ENCODE peak calls at places on chromosomes 12 and 14, in five cellular contexts. X is cardiac muscle cell, F is upper lobe of right lung, N is fibroblast of lung, D is Peyer's patch. Y is an unnamed sample. For H3K36me3, the result is how much of the 10 kb centered on the place peaks cover.

GRCh38 chr14:80940146-80940545 is 1.4 kb downstream of the CEP128 start:
- DNase-seq in N (no peak), D (no peak), F (no peak), X (no peak), Y (no peak)

GRCh38 chr14:57865450-57866198 is at the start of gene SLC35F4:
- DNase-seq in D (no peak), N (no peak), F (peak), X (peak), Y (no peak)

GRCh38 chr14:66099931-66100330 is 386.2 kb upstream of the CCDC196 start:
- DNase-seq in F (no peak), N (no peak), D (no peak), X (no peak), Y (no peak)

GRCh38 chr12:27644446-27644845 is 51.8 kb upstream of the REP15 start:
- DNase-seq in F (no peak), N (peak), X (peak), D (no peak), Y (no peak)

GRCh38 chr12:3355378-3355900 is 135.6 kb upstream of the PRMT8 start:
- DNase-seq in N (no peak), X (no peak), F (no peak), D (no peak), Y (no peak)

GRCh38 chr14:96940009-96940408 is 142.8 kb downstream of the VRK1 start:
- DNase-seq in N (no peak), F (no peak), D (no peak), X (no peak), Y (no peak)

GRCh38 chr12:56431850-56432249 is 17.4 kb downstream of the TIMELESS start:
- DNase-seq in D (no peak), N (no peak), X (peak), F (no peak), Y (no peak)

GRCh38 chr14:65255583-65256443 is 153.5 kb upstream of the MAX start:
- DNase-seq in D (no peak), F (peak), X (no peak), N (no peak), Y (no peak)

GRCh38 chr12:105018001-105018400 is 31.9 kb downstream of the NOPCHAP1 start:
- DNase-seq in N (no peak), F (no peak), D (no peak), X (no peak), Y (no peak)

GRCh38 chr12:112170376-112170775 is 45.0 kb downstream of the TRAFD1 start:
- DNase-seq in X (peak), N (no peak), F (no peak), D (no peak), Y (no peak)

GRCh38 chr12:110022980-110023633 is 23.9 kb downstream of the ANKRD13A start:
- DNase-seq in F (no peak), D (no peak), N (peak), X (peak), Y (peak)

GRCh38 chr14:68247867-68248266 is 428.3 kb downstream of the RAD51B start:
- DNase-seq in N (peak), X (peak), F (no peak), D (no peak), Y (no peak)

GRCh38 chr14:76846331-76847047 is 20.3 kb downstream of the LRRC74A start:
- DNase-seq in N (no peak), X (no peak), F (no peak), D (no peak), Y (no peak)

GRCh38 chr14:60346706-60347105 is 97.7 kb downstream of the PPM1A start:
- DNase-seq in D (no peak), X (no peak), F (no peak), N (peak), Y (no peak)

GRCh38 chr12:67697443-67697842 is 48.9 kb downstream of the DYRK2 start:
- DNase-seq in F (no peak), X (no peak), D (no peak), N (no peak), Y (no peak)

GRCh38 chr12:99959549-99960170 is 25.1 kb downstream of the ANKS1B start:
- DNase-seq in X (peak), F (no peak), D (no peak), N (peak), Y (no peak)

GRCh38 chr14:99462211-99462610 is 18.4 kb downstream of the SETD3 start:
- DNase-seq in N (no peak), D (no peak), X (no peak), F (no peak), Y (no peak)

GRCh38 chr14:95547626-95548327 is 12.9 kb downstream of the GLRX5 start:
- DNase-seq in N (peak), D (no peak), X (peak), F (peak), Y (no peak)

GRCh38 chr12:10716277-10716676 is 6.8 kb downstream of the YBX3 start:
- DNase-seq in D (no peak), F (no peak), N (no peak), X (no peak), Y (no peak)

GRCh38 chr14:31206536-31207286 is 882 bp downstream of the HECTD1 start:
- DNase-seq in D (peak), F (no peak), X (peak), N (peak), Y (no peak)

GRCh38 chr14:71550367-71550766 is 381.9 kb upstream of the RGS6 start:
- DNase-seq in D (no peak), N (no peak), F (no peak), X (no peak), Y (no peak)

GRCh38 chr14:53391156-53391555 is 238.0 kb upstream of the DDHD1 start:
- DNase-seq in D (no peak), F (no peak), X (peak), N (peak), Y (no peak)

GRCh38 chr12:112961074-112961473 is 17.2 kb upstream of the OAS2 start:
- DNase-seq in N (no peak), X (no peak), D (no peak), F (no peak), Y (no peak)

GRCh38 chr12:19704966-19705365 is 265.7 kb downstream of the AEBP2 start:
- DNase-seq in X (no peak), F (no peak), D (no peak), N (no peak), Y (no peak)

GRCh38 chr12:1918081-1918874 is at the start of gene CACNA2D4:
- DNase-seq in N (no peak), D (peak), X (no peak), F (no peak), Y (no peak)

GRCh38 chr12:75892779-75893408 is 138.7 kb downstream of the PHLDA1 start:
- DNase-seq in N (peak), F (no peak), X (peak), D (no peak), Y (no peak)

GRCh38 chr12:71144682-71145081 is 13.1 kb downstream of the TSPAN8 start:
- DNase-seq in D (no peak), F (no peak), N (no peak), X (no peak), Y (no peak)

GRCh38 chr12:109567296-109567695 is 6.0 kb downstream of the MMAB start:
- DNase-seq in D (no peak), N (no peak), X (no peak), F (no peak), Y (no peak)

GRCh38 chr12:130710001-130710732 is 5.9 kb downstream of the RIMBP2 start:
- DNase-seq in N (no peak), D (no peak), F (no peak), X (no peak), Y (no peak)

GRCh38 chr12:96210376-96211055 is 16.3 kb downstream of the ELK3 start:
- DNase-seq in D (peak), F (no peak), N (no peak), X (no peak), Y (no peak)

GRCh38 chr12:2461645-2462044 is 333.1 kb upstream of the FKBP4 start:
- DNase-seq in X (no peak), N (no peak), D (no peak), F (no peak), Y (no peak)

GRCh38 chr12:105418821-105419291 is 88.4 kb downstream of the C12orf75 start:
- DNase-seq in D (no peak), N (no peak), F (no peak), X (no peak), Y (peak)

GRCh38 chr12:753401-754237 is 1.2 kb downstream of the WNK1 start:
- DNase-seq in N (peak), F (peak), D (peak), X (peak), Y (no peak)

GRCh38 chr12:3752741-3753486 is at the start of gene CRACR2A:
- DNase-seq in X (peak), D (peak), F (peak), N (peak), Y (no peak)

GRCh38 chr12:12892670-12893290 is 1.4 kb downstream of the GPRC5A start:
- DNase-seq in N (no peak), F (peak), X (no peak), D (no peak), Y (no peak)

GRCh38 chr14:90651405-90651804 is 164.8 kb downstream of the TTC7B start:
- DNase-seq in X (no peak), F (no peak), N (no peak), D (no peak), Y (no peak)

GRCh38 chr14:55446127-55446736 is 5.8 kb upstream of the TBPL2 start:
- DNase-seq in D (peak), F (no peak), X (peak), N (peak), Y (no peak)
- H3K4me3 ChIP-seq in D (no peak), F (no peak), X (no peak), N (no peak), Y (no peak)

DNA sequence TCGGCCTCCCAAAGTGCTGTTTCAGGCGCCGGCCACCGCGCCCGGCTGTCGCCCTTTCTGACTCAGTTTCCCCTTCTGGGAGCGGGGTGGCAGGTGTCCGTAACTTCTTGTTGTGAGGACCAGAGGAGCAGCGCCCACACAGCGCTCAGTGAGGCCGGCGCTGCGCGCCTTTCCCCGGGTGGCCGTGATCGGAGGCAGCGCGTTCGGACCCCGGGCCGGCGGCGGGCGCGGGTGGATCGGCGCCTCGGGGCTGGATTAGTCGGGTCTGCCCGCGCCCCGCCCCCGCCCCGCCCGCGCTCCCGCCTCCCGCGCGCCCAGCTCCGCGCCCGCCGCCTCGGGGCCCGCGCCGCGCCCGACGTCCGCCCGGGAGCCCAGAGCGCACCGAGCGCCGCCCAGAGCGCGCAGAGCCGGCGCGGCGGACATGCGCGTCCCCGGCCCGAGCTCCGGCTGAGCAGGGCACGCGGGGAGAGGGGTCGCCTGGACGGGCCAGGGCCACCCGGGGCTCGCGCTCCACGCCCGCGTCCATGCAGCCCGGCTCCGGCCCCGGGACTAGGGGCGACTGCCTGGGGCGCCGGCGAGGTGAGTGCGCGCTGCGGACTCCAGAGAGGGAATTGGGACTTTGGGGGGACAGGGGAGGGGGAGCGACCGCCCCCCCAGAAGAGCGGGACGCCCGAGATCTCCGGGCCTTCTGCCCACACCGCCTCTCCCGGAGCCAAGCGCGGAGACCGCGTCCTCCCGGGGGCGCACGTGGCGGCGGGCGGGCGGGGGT is 50.5 kb downstream of the LRCOL1 start:
- DNase-seq in F (no peak), X (peak), N (peak), D (peak), Y (no peak)
- TF ChIP-seq CTCF in F (no peak), X (no peak), N (no peak), D (no peak), Y (no peak)

DNA sequence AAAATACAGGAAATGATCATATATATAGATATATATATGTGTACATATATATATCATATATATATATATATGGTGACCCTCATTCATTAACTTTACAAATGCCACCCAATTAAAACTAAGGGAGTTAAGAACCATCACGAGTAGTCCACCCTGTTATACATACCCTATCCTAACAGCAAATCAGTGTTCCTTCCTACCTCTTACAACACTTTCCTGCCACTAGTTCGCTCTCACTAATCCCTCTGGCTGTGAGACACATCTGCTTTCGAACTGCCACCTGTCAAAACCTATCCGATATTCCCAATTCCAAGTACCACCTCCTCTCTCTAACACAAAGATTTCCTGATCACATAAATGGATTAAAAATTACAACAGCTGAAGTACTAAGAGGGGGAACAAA is 100.5 kb downstream of the EEA1 start:
- DNase-seq in D (no peak), N (no peak), F (no peak), X (no peak), Y (no peak)
- H3K36me3 ChIP-seq in D (under half), N (under half), F (under half), X (under half), Y (under half)

GRCh38 chr14:105315941-105316562 is 1.5 kb downstream of the PACS2 start:
- DNase-seq in F (no peak), D (no peak), X (no peak), N (no peak), Y (no peak)

GRCh38 chr14:105315211-105315721 is 718 bp downstream of the PACS2 start:
- DNase-seq in D (peak), N (no peak), F (peak), X (peak), Y (no peak)

GRCh38 chr14:105316968-105317498 is 2.5 kb downstream of the PACS2 start:
- DNase-seq in X (no peak), N (no peak), D (no peak), F (no peak), Y (no peak)

GRCh38 chr14:105317546-105317945 is 3.0 kb downstream of the PACS2 start:
- DNase-seq in N (peak), X (peak), D (no peak), F (no peak), Y (no peak)

DNA sequence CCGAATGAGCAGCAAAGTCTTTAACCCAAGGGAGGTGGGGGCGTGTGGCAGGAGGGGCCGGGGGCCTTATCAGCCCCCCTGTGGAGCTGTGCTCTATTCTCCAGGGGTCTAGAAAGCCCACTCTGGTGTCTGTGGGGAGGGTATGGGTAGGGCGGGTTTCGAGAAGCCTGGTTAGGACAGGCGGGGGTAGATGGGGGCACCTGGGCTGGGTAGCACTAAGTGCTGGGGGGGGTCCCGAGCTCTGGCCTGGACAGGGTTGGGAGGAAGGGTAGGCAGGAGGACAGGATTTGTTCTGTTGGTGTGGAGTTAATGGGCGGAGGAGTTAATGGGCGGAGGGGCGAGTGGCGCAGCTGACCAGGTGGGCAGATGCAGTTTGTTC is 2.0 kb downstream of the PACS2 start:
- DNase-seq in F (no peak), D (no peak), N (no peak), X (no peak), Y (no peak)
- H3K4me3 ChIP-seq in F (no peak), D (no peak), N (no peak), X (no peak), Y (no peak)

GRCh38 chr12:72570601-72571000 is 298.4 kb downstream of the TRHDE start:
- DNase-seq in F (no peak), N (no peak), D (peak), X (no peak), Y (no peak)
- TF ChIP-seq CTCF in F (peak), N (no peak), D (no peak), X (no peak), Y (no peak)

GRCh38 chr12:123998344-123998941 is 25.4 kb downstream of the ZNF664 start:
- DNase-seq in F (no peak), D (no peak), N (peak), X (peak), Y (no peak)

GRCh38 chr12:124002021-124002640 is 29.1 kb downstream of the ZNF664 start:
- DNase-seq in D (no peak), F (no peak), N (no peak), X (peak), Y (no peak)

GRCh38 chr12:123998960-123999359 is 25.9 kb downstream of the ZNF664 start:
- DNase-seq in N (no peak), D (no peak), F (no peak), X (peak), Y (no peak)

GRCh38 chr12:124001343-124001742 is 28.3 kb downstream of the ZNF664 start:
- DNase-seq in X (no peak), F (no peak), N (no peak), D (no peak), Y (no peak)

GRCh38 chr12:124000111-124000510 is 27.1 kb downstream of the ZNF664 start:
- DNase-seq in F (no peak), X (no peak), N (no peak), D (no peak), Y (no peak)
- H3K36me3 ChIP-seq in F (under half), X (under half), N (under half), D (under half), Y (under half)

GRCh38 chr12:40693503-40693863 is 1.2 kb downstream of the CNTN1 start:
- DNase-seq in D (no peak), F (no peak), X (no peak), N (no peak), Y (no peak)
- H3K4me3 ChIP-seq in D (no peak), F (peak), X (peak), N (no peak), Y (no peak)

DNA sequence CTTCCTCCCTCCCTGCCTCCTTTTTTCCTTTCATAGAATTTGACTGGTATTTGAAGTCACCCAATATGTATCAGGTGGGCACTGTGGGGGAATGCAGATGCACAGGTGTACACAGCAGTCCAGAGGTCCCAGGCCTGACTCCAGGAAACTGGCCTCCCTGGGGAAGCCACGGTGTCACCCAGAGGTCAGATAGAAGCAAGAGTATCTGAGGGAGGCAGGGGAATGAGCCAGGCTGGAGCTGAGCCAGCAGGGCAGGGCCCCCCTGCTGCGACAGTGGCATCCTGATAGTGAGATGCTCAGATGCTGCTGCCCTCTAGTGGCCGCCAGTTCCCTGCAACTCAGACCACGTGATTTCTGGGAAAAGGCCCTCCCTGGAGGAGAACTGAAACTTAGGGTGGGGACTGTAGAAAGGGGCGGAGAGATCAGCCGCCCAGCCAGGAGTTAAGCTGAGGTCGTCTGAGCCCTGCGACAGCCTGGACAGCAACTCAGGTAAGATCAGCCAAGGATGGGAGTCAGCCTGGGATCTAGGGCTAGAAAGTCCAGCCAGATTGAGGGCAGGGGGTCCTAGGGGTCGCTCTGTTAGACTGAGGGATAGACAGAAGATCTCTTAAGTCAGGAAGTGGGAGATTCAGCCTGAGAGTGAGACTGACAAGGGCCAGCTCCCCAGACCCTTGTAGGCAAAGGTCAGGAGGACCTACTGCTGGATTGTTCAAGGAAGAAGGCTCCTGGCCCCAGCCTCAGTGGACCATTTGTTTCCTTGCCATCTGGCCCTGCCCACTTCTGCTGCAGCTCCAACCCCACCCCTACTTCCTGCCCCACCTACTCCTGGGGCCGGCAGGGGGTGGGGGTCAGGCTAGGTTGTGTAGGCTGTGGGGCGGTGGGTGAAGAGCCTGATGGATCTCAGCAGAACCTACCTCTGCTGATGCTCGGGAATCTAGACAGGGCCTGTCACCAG is at the start of gene IRF9:
- DNase-seq in D (peak), N (peak), X (peak), F (peak), Y (peak)
- TF ChIP-seq CTCF in D (peak), N (peak), X (peak), F (peak), Y (peak)

DNA sequence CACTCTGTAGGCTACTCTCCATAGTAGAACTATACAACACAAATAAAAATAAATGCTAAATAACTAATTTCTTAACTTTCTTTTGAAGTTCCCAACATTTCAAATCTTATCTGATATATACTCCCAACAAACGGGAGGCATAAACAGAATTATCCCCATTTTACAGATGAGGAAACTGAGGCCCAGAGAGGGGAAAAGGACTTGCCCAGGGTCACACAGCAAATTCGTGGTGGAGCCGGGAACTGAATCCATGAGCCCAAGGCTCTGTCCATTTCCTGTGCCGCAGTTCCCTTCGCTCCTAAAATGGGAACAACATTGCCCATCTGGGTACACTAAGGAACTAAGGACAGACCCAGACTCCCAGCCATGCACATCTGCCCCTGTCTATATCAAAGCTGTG is 12.2 kb downstream of the ZNF384 start:
- DNase-seq in F (no peak), X (no peak), N (no peak), D (no peak), Y (no peak)
- H3K36me3 ChIP-seq in F (half or more), X (half or more), N (under half), D (under half), Y (under half)

GRCh38 chr14:55201219-55202096 is 10.1 kb upstream of the DLGAP5 start:
- DNase-seq in X (no peak), D (no peak), N (no peak), F (no peak), Y (no peak)
- H3K4me3 ChIP-seq in X (no peak), D (no peak), N (no peak), F (no peak), Y (no peak)

Y was measured in BJ.